ENCODE peak calls at places on chromosomes 6 and 20, in four cellular contexts. One of them, this sample, is unnamed.

GRCh38 chr6:15495375-15495901 is 167.4 kb downstream of the DTNBP1 start:
- DNase-seq in LHCN-M2: peak; percentile 94
- DNase-seq in lower lobe of right lung: no peak
- DNase-seq in Kasumi-1: no peak
- DNase-seq in this sample: no peak

GRCh38 chr20:25032478-25033183 is 25.3 kb downstream of the ACSS1 start:
- DNase-seq in lower lobe of right lung: peak; percentile 45
- DNase-seq in LHCN-M2: no peak
- DNase-seq in Kasumi-1: no peak
- DNase-seq in this sample: peak; percentile 59

GRCh38 chr6:36830577-36830976 is 8.7 kb downstream of the CPNE5 start:
- DNase-seq in lower lobe of right lung: no peak
- DNase-seq in LHCN-M2: no peak
- DNase-seq in Kasumi-1: no peak
- DNase-seq in this sample: no peak

GRCh38 chr6:165718486-165718885 is 55.4 kb upstream of the PDE10A start:
- DNase-seq in LHCN-M2: no peak
- DNase-seq in lower lobe of right lung: no peak
- DNase-seq in Kasumi-1: no peak
- DNase-seq in this sample: no peak

GRCh38 chr6:38233161-38233791 is 406.5 kb downstream of the BTBD9 start:
- DNase-seq in LHCN-M2: peak; percentile 58
- DNase-seq in Kasumi-1: no peak
- DNase-seq in lower lobe of right lung: no peak
- DNase-seq in this sample: no peak

GRCh38 chr20:51230727-51231126 is 207.8 kb upstream of the KCNG1 start:
- DNase-seq in Kasumi-1: no peak
- DNase-seq in lower lobe of right lung: no peak
- DNase-seq in LHCN-M2: no peak
- DNase-seq in this sample: no peak

GRCh38 chr20:51715028-51715872 is 52.9 kb downstream of the ATP9A start:
- DNase-seq in lower lobe of right lung: no peak
- DNase-seq in Kasumi-1: no peak
- DNase-seq in LHCN-M2: no peak
- DNase-seq in this sample: no peak

GRCh38 chr20:6122111-6122872 is 538 bp downstream of the FERMT1 start:
- DNase-seq in lower lobe of right lung: no peak
- DNase-seq in Kasumi-1: peak; percentile 15
- DNase-seq in LHCN-M2: peak; percentile 28
- DNase-seq in this sample: no peak

GRCh38 chr6:110317189-110317588 is 41.0 kb downstream of the METTL24 start:
- DNase-seq in LHCN-M2: no peak
- DNase-seq in lower lobe of right lung: no peak
- DNase-seq in Kasumi-1: no peak
- DNase-seq in this sample: no peak

GRCh38 chr6:137157601-137158000 is 15.8 kb downstream of the IL22RA2 start:
- DNase-seq in lower lobe of right lung: no peak
- DNase-seq in LHCN-M2: no peak
- DNase-seq in Kasumi-1: no peak
- DNase-seq in this sample: no peak

GRCh38 chr6:151070666-151071065 is 169.1 kb upstream of the AKAP12 start:
- DNase-seq in LHCN-M2: peak; percentile 34
- DNase-seq in lower lobe of right lung: no peak
- DNase-seq in Kasumi-1: no peak
- DNase-seq in this sample: no peak

GRCh38 chr6:111564482-111564945 is 41.2 kb downstream of the TRAF3IP2 start:
- DNase-seq in lower lobe of right lung: no peak
- DNase-seq in Kasumi-1: peak; percentile 27
- DNase-seq in LHCN-M2: peak; percentile 97
- DNase-seq in this sample: no peak

GRCh38 chr6:147167576-147168461 is 36.4 kb upstream of the STXBP5 start:
- DNase-seq in Kasumi-1: no peak
- DNase-seq in lower lobe of right lung: no peak
- DNase-seq in LHCN-M2: peak; percentile 50
- DNase-seq in this sample: no peak

GRCh38 chr6:53750112-53750511 is 44.7 kb upstream of the LRRC1 start:
- DNase-seq in LHCN-M2: no peak
- DNase-seq in lower lobe of right lung: no peak
- DNase-seq in Kasumi-1: no peak
- DNase-seq in this sample: no peak

GRCh38 chr6:123962508-123962907 is 158.8 kb downstream of the NKAIN2 start:
- DNase-seq in Kasumi-1: no peak
- DNase-seq in LHCN-M2: no peak
- DNase-seq in lower lobe of right lung: peak; percentile 72
- DNase-seq in this sample: peak; percentile 78

GRCh38 chr20:39016076-39016475 is 53.9 kb downstream of the DHX35 start:
- DNase-seq in Kasumi-1: no peak
- DNase-seq in lower lobe of right lung: no peak
- DNase-seq in LHCN-M2: no peak
- DNase-seq in this sample: no peak